ENCODE peak calls at places on chromosomes 12 and 14, in four cellular contexts. O is brain pericyte, Y is DND-41, E is HuH-7. C is an unnamed sample.
A peak's percentile ranks its signal among the peaks of the same experiment; 100 is the strongest.

GRCh38 chr14:69768873-69769272 is 1.9 kb downstream of the SRSF5 start:
- DNase-seq in E (no peak), Y (no peak), O (no peak), C (no peak)

GRCh38 chr12:9221476-9221875 is 13.3 kb upstream of the PZP start:
- DNase-seq in E (no peak), O (no peak), Y (no peak), C (no peak)

GRCh38 chr14:95649230-95649629 is 37.0 kb upstream of the TCL1B start:
- DNase-seq in O (no peak), Y (no peak), E (no peak), C (no peak)

GRCh38 chr12:109804820-109805761 is 28.1 kb downstream of the TRPV4 start:
- DNase-seq in Y (peak; percentile 70), E (peak; percentile 95), O (no peak), C (peak; percentile 60)

GRCh38 chr12:101116911-101117310 is 93.1 kb downstream of the SLC5A8 start:
- DNase-seq in E (no peak), O (no peak), Y (no peak), C (no peak)

GRCh38 chr14:103561381-103562134 is 899 bp downstream of the BAG5 start:
- DNase-seq in E (no peak), O (no peak), Y (peak; percentile 41), C (peak; percentile 30)

GRCh38 chr14:99575043-99576023 is 28.7 kb downstream of the CCDC85C start:
- DNase-seq in E (no peak), Y (peak; percentile 21), O (no peak), C (no peak)

GRCh38 chr14:96805906-96806305 is 8.7 kb downstream of the VRK1 start:
- DNase-seq in O (no peak), E (no peak), Y (no peak), C (no peak)

GRCh38 chr12:83827193-83827592 is 1085.4 kb downstream of the SLC6A15 start:
- DNase-seq in E (no peak), Y (no peak), O (no peak), C (no peak)

GRCh38 chr12:71304306-71304705 is 135.3 kb upstream of the LGR5 start:
- DNase-seq in E (no peak), Y (no peak), O (no peak), C (no peak)

GRCh38 chr12:113819495-113819894 is 146.6 kb downstream of the RBM19 start:
- DNase-seq in Y (no peak), E (no peak), O (no peak), C (no peak)

GRCh38 chr14:58100735-58101368 is 51.2 kb downstream of the ARMH4 start:
- DNase-seq in E (no peak), Y (no peak), O (no peak), C (no peak)

GRCh38 chr12:69620921-69621320 is 10.2 kb upstream of the LRRC10 start:
- DNase-seq in O (no peak), Y (no peak), E (no peak), C (no peak)

GRCh38 chr12:117142094-117142493 is 42.9 kb upstream of the TESC start:
- DNase-seq in O (no peak), Y (no peak), E (no peak), C (no peak)

GRCh38 chr14:51443195-51444018 is 203.4 kb downstream of the TMX1 start:
- DNase-seq in Y (no peak), E (no peak), O (no peak), C (no peak)